ENCODE peak calls at places on chromosomes 5 and 9, in eight cellular contexts. E is H1, H is endothelial cell of umbilical vein, S is spleen, C is esophagus muscularis mucosa, M is breast epithelium, I is transverse colon, V is K562. A is an unnamed sample.

GRCh38 chr5:109329296-109330252 is 80.2 kb downstream of the PJA2 start:
- DNase-seq in H (peak; percentile 57), I (no peak), V (no peak), C (no peak), E (no peak), S (no peak), M (no peak), A (no peak)

GRCh38 chr5:6868170-6868569 is 154.9 kb downstream of the TENT4A start:
- DNase-seq in V (no peak), C (no peak), E (no peak), S (no peak), M (no peak), I (peak; percentile 8), H (no peak), A (no peak)

GRCh38 chr5:15933481-15934207 is 245.9 kb downstream of the MARCHF11 start:
- DNase-seq in H (peak; percentile 87), S (no peak), E (no peak), C (peak; percentile 70), V (no peak), I (no peak), M (no peak), A (no peak)

GRCh38 chr5:131747180-131748105 is 49.4 kb downstream of the FNIP1 start:
- DNase-seq in S (no peak), V (peak; percentile 68), E (no peak), H (no peak), I (no peak), M (no peak), C (no peak), A (no peak)

GRCh38 chr5:163564321-163564924 is 59.0 kb downstream of the MAT2B start:
- DNase-seq in S (no peak), C (no peak), I (peak; percentile 62), H (peak; percentile 80), E (peak; percentile 83), V (peak; percentile 65), M (peak; percentile 38), A (peak; percentile 62)

GRCh38 chr5:93831449-93831848 is 90.0 kb upstream of the POU5F2 start:
- DNase-seq in C (no peak), E (no peak), M (no peak), I (no peak), S (no peak), V (no peak), H (peak; percentile 41), A (no peak)

GRCh38 chr9:37197158-37198033 is 77.0 kb downstream of the ZCCHC7 start:
- DNase-seq in I (no peak), E (no peak), H (peak; percentile 82), M (no peak), C (no peak), V (peak; percentile 82), S (no peak), A (no peak)

GRCh38 chr5:126949475-126949874 is 80.9 kb downstream of the MARCHF3 start:
- DNase-seq in H (peak; percentile 29), V (no peak), M (no peak), I (no peak), S (no peak), E (no peak), C (no peak), A (no peak)

GRCh38 chr9:137308102-137308619 is 6.1 kb upstream of the NRARP start:
- DNase-seq in H (no peak), M (no peak), S (no peak), I (peak; percentile 18), C (no peak), V (peak; percentile 72), E (no peak), A (no peak)

GRCh38 chr9:111890254-111890791 is 6.3 kb upstream of the UGCG start:
- DNase-seq in C (no peak), H (no peak), S (no peak), M (no peak), I (no peak), V (no peak), E (no peak), A (no peak)

GRCh38 chr9:20186231-20186630 is 397.4 kb upstream of the SLC24A2 start:
- DNase-seq in V (no peak), S (no peak), C (no peak), H (no peak), E (no peak), I (no peak), M (no peak), A (no peak)

GRCh38 chr5:155047818-155048217 is 34.3 kb downstream of the KIF4B start:
- DNase-seq in E (peak; percentile 37), I (no peak), V (no peak), M (no peak), C (no peak), S (no peak), H (no peak), A (no peak)

GRCh38 chr9:78278177-78278777 is 18.6 kb upstream of the PSAT1 start:
- DNase-seq in E (no peak), I (no peak), S (no peak), M (no peak), H (no peak), V (no peak), C (no peak), A (no peak)

GRCh38 chr5:145101246-145101645 is 733.9 kb downstream of the PRELID2 start:
- DNase-seq in E (no peak), I (no peak), M (no peak), S (no peak), H (no peak), C (no peak), V (peak; percentile 10), A (no peak)
- TF ChIP-seq CTCF in E (peak; percentile 38), I (peak; percentile 35), M (no peak), S (peak; percentile 10), H (peak; percentile 9), C (no peak), V (no peak), A (peak; percentile 18)

GRCh38 chr9:118882674-118883073 is 486.6 kb downstream of the BRINP1 start:
- DNase-seq in H (no peak), E (no peak), M (no peak), I (no peak), C (no peak), S (no peak), V (no peak), A (no peak)
- TF ChIP-seq POLR2A in H (no peak), E (no peak), M (no peak), I (no peak), C (no peak), S (no peak), V (no peak), A (no peak)

DNA sequence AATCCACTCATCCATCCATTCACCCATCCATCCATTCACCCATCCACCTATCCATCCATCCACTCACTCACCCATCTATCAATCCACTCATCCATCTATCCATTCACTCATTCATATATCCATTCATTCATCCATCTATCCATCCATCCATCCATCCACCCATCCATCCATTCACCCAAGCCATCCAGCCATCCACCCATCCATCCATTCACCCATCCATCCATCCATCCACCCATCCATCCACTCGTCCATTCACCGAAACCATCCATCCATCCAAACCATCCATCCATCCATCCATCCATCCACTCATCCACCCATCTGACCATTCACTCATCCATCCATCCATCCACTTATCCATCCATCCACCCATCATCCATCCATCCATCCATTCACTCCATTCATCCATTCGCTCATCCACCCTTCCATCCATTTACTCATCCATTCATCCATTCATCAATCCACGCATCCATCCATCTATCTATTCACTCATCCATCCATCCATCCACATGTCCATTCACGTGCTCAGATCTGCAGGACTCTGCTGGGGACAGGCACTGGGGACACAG is 6.6 kb downstream of the SLC9A3 start:
- DNase-seq in E (no peak), M (no peak), C (no peak), V (no peak), S (no peak), H (no peak), I (no peak), A (no peak)
- TF ChIP-seq POLR2AphosphoS5 in E (no peak), M (no peak), C (no peak), V (no peak), S (no peak), H (no peak), I (no peak), A (no peak)

DNA sequence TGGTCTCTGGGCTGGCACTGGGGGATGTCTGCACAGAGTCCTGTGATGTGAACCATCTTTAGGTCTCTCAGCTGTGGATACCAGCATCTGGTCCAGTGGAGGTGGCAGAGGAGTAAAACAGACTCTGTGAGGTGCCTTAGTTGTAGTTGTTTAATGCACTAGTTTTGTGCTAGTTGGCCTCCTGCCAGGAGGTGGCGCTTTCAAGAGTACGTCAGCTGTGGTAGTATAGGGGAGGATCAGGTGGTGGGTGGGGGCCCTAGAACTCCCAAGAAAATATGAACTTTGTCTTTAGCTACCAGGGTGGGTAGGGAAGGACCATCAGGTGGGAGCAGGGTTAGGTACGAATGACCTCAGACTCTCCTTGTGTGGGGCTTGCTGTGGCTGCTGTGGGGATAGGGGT is 197.1 kb downstream of the TMC1 start:
- DNase-seq in S (no peak), V (no peak), E (peak; percentile 59), C (no peak), H (no peak), M (no peak), I (no peak), A (no peak)
- TF ChIP-seq CTCF in S (no peak), V (peak; percentile 16), E (peak; percentile 24), C (no peak), H (no peak), M (no peak), I (no peak), A (no peak)

GRCh38 chr9:95008151-95008771 is 281.8 kb downstream of the AOPEP start:
- DNase-seq in I (peak; percentile 38), E (no peak), M (no peak), H (peak; percentile 68), C (no peak), V (no peak), S (no peak), A (no peak)
- TF ChIP-seq POLR2A in I (no peak), E (no peak), M (no peak), H (no peak), C (no peak), V (no peak), S (no peak), A (no peak)

GRCh38 chr5:80165430-80165829 is 90.4 kb downstream of the SERINC5 start:
- DNase-seq in V (no peak), S (no peak), C (no peak), I (no peak), M (no peak), H (no peak), E (no peak), A (no peak)

GRCh38 chr5:80168388-80169028 is 87.3 kb downstream of the SERINC5 start:
- DNase-seq in H (no peak), V (no peak), E (no peak), M (no peak), I (no peak), C (no peak), S (no peak), A (no peak)

GRCh38 chr5:80160242-80160641 is 95.6 kb downstream of the SERINC5 start:
- DNase-seq in E (no peak), H (no peak), V (no peak), M (no peak), C (no peak), I (no peak), S (no peak), A (no peak)

GRCh38 chr5:80161165-80161564 is 94.7 kb downstream of the SERINC5 start:
- DNase-seq in H (no peak), E (no peak), I (no peak), S (no peak), C (no peak), M (no peak), V (no peak), A (no peak)

GRCh38 chr5:80164799-80165198 is 91.0 kb downstream of the SERINC5 start:
- DNase-seq in S (no peak), V (no peak), C (no peak), E (no peak), I (no peak), M (no peak), H (no peak), A (no peak)
- TF ChIP-seq POLR2AphosphoS5 in S (no peak), V (no peak), C (no peak), E (no peak), I (no peak), M (no peak), H (no peak), A (no peak)

GRCh38 chr9:4141201-4141750 is 158.6 kb downstream of the GLIS3 start:
- DNase-seq in V (no peak), H (no peak), S (no peak), M (no peak), E (no peak), I (no peak), C (peak; percentile 60), A (no peak)
- TF ChIP-seq CTCF in V (no peak), H (no peak), S (no peak), M (no peak), E (no peak), I (no peak), C (no peak), A (no peak)